ENCODE peak calls at places on chromosomes 2 and 18, in nine cellular contexts. A is bronchial epithelial cell, Y is GM13977, I is heart left ventricle, F is GM12865, P is choroid plexus epithelial cell, G is fibroblast of the aortic adventitia, D is fibroblast of lung, C is mucosa of descending colon. W is an unnamed sample.

GRCh38 chr18:70046796-70047195 is 99.1 kb upstream of the CD226 start:
- DNase-seq in A (peak), Y (no peak), I (no peak), F (no peak), P (no peak), G (peak), D (no peak), C (no peak), W (no peak)

GRCh38 chr2:54208364-54209240 is 47.4 kb downstream of the TSPYL6 start:
- DNase-seq in A (no peak), Y (no peak), I (no peak), F (no peak), P (peak), G (peak), D (peak), C (no peak), W (no peak)

GRCh38 chr2:30134582-30134981 is 12.2 kb upstream of the YPEL5 start:
- DNase-seq in A (no peak), Y (no peak), I (no peak), F (no peak), P (no peak), G (no peak), D (no peak), C (no peak), W (no peak)

GRCh38 chr18:37403100-37403781 is 162.4 kb downstream of the CELF4 start:
- DNase-seq in A (peak), Y (no peak), I (peak), F (no peak), P (peak), G (peak), D (peak), C (no peak), W (no peak)

GRCh38 chr2:172246649-172247048 is 143.9 kb upstream of the DLX2 start:
- DNase-seq in A (peak), Y (no peak), I (no peak), F (no peak), P (peak), G (peak), D (peak), C (no peak), W (no peak)

GRCh38 chr2:101520246-101520645 is 45.3 kb upstream of the RFX8 start:
- DNase-seq in A (peak), Y (no peak), I (no peak), F (no peak), P (peak), G (peak), D (peak), C (no peak), W (no peak)

GRCh38 chr18:73908323-73908722 is 239.3 kb downstream of the FBXO15 start:
- DNase-seq in A (peak), Y (no peak), I (no peak), F (peak), P (peak), G (peak), D (peak), C (no peak), W (peak)

GRCh38 chr2:44668336-44668735 is 273.2 kb upstream of the SIX3 start:
- DNase-seq in A (peak), Y (peak), I (no peak), F (peak), P (peak), G (no peak), D (no peak), C (no peak), W (peak)

GRCh38 chr2:6968319-6969100 is 51.3 kb downstream of the RNF144A start:
- DNase-seq in A (no peak), Y (peak), I (peak), F (peak), P (peak), G (no peak), D (no peak), C (no peak), W (no peak)

GRCh38 chr2:107633580-107634147 is 193.0 kb upstream of the RGPD4 start:
- DNase-seq in A (peak), Y (no peak), I (no peak), F (no peak), P (peak), G (peak), D (peak), C (no peak), W (no peak)

GRCh38 chr2:86186431-86186830 is 8.8 kb downstream of the IMMT start:
- DNase-seq in A (no peak), Y (no peak), I (no peak), F (no peak), P (no peak), G (no peak), D (no peak), C (no peak), W (no peak)

GRCh38 chr2:71700041-71700879 is 246.9 kb downstream of the DYSF start:
- DNase-seq in A (no peak), Y (no peak), I (no peak), F (no peak), P (no peak), G (no peak), D (no peak), C (no peak), W (no peak)

DNA sequence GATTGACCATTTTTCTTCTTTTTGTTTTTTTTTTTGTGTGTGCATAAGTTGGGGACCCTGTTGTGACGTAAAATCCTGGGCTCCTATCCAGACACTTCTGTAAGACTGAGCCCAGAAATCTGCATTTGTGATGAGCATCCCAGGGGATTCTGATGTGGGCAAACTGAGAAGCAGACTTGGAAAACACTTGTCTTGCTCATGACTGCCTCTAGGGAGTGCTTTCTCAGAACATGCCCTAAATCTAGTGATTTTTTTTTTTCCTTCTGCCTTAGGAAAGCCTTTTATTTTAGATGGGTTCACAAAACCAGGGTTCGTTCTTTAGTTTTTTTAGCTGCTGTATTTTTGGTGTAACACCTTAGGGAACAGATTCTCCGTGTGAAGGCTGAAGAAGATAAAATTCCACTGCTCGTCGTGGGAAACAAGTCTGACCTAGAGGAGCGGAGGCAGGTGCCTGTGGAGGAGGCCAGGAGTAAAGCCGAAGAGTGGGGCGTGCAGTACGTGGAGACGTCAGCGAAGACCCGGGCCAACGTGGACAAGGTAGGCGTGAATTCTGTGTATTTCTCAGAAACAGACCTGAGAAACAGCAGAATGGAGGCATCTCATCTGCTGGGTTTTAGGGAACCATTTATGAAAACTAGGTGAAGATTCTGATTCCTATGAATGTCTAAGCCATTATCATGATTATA is 36.7 kb downstream of the RALB start:
- DNase-seq in A (no peak), Y (no peak), I (no peak), F (no peak), P (peak), G (peak), D (no peak), C (no peak), W (no peak)
- TF ChIP-seq CTCF in A (no peak), Y (no peak), I (no peak), F (no peak), P (peak), G (peak), D (peak), C (no peak), W (peak)

GRCh38 chr18:48345596-48345995 is 63.6 kb downstream of the ZBTB7C start:
- DNase-seq in A (peak), Y (no peak), I (no peak), F (no peak), P (peak), G (peak), D (peak), C (peak), W (no peak)
- TF ChIP-seq CTCF in A (peak), Y (no peak), I (no peak), F (no peak), P (peak), G (peak), D (peak), C (no peak), W (no peak)

DNA sequence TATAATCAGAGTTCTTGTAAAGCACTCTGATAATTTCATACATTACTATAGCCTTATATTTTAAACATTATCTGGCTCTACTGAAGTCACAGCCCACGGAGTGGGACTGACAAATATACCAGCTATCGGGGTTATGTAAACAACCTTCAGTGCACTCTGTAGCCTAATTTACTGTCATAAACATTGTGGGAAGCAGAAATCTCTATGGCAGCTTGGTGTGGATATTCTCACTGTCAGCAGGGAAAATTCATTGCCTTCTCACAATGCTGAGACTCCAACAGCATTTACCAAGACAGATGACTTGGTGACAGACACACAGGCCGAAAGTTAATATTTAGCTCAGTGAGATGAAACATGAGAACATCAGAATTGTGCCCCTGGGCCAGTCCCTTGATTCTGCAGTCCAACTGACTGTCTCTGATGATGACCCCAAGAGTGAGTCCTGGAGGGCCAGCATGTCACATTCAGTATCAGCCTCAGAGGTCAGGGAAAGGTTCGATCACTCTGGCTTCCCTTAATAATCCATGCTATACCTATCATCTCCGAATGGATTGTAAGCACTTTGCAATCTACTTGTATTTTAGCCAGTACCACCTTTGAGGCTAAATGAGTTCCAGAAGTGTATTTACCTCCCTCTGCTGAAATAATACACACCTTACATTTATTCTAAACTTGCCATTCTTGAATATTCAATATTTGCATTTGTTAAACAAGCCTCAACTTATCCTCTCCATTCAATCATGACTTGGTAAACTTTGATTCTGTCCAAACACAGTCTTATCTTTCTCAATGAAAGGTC is 146.2 kb upstream of the OSR1 start:
- DNase-seq in A (peak), Y (no peak), I (no peak), F (no peak), P (no peak), G (no peak), D (peak), C (no peak), W (no peak)
- TF ChIP-seq CTCF in A (no peak), Y (no peak), I (no peak), F (no peak), P (no peak), G (no peak), D (no peak), C (no peak), W (no peak)

GRCh38 chr2:20326163-20326780 is 24.4 kb downstream of the PUM2 start:
- DNase-seq in A (peak), Y (peak), I (peak), F (peak), P (peak), G (peak), D (peak), C (no peak), W (peak)
- TF ChIP-seq CTCF in A (peak), Y (peak), I (peak), F (peak), P (peak), G (peak), D (peak), C (peak), W (peak)

GRCh38 chr2:112685167-112685884 is 35.5 kb upstream of the NT5DC4 start:
- DNase-seq in A (no peak), Y (no peak), I (no peak), F (no peak), P (peak), G (no peak), D (no peak), C (no peak), W (no peak)
- TF ChIP-seq CTCF in A (no peak), Y (no peak), I (no peak), F (peak), P (peak), G (peak), D (peak), C (no peak), W (no peak)

GRCh38 chr2:26563686-26564085 is 77.5 kb downstream of the CIB4 start:
- DNase-seq in A (no peak), Y (no peak), I (no peak), F (no peak), P (no peak), G (no peak), D (no peak), C (no peak), W (no peak)

GRCh38 chr2:26561376-26561775 is 79.8 kb downstream of the CIB4 start:
- DNase-seq in A (no peak), Y (no peak), I (peak), F (no peak), P (no peak), G (no peak), D (no peak), C (no peak), W (no peak)

GRCh38 chr2:26560892-26561291 is 80.3 kb downstream of the CIB4 start:
- DNase-seq in A (no peak), Y (no peak), I (peak), F (no peak), P (no peak), G (no peak), D (no peak), C (no peak), W (no peak)

GRCh38 chr2:26562811-26563645 is 78.1 kb downstream of the CIB4 start:
- DNase-seq in A (peak), Y (no peak), I (peak), F (no peak), P (peak), G (peak), D (peak), C (peak), W (no peak)

GRCh38 chr2:26561918-26562810 is 79.0 kb downstream of the CIB4 start:
- DNase-seq in A (peak), Y (no peak), I (peak), F (peak), P (peak), G (no peak), D (peak), C (peak), W (no peak)
- TF ChIP-seq CTCF in A (peak), Y (peak), I (peak), F (no peak), P (peak), G (no peak), D (no peak), C (no peak), W (no peak)

DNA sequence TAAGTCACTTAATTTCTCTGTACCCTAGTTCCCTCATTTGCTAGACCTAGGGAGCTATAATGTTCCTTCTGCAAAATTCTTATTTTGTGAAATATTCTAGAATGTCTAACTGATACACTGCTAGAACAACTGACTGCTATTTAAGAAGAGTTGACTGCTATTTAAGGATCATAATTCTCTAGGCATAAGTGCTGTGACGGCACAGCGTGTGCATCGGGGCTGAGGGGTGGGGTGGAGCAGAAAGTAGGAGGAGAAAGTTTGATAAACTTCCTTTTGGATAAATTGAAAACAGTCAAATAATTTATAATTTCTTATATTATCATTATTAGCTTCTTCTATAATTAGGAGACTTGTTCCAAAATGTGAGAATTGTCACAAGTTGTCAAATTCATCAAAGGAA is 10.4 kb upstream of the ACTR3 start:
- DNase-seq in A (no peak), Y (no peak), I (no peak), F (no peak), P (no peak), G (no peak), D (no peak), C (no peak), W (no peak)
- TF ChIP-seq CTCF in A (no peak), Y (no peak), I (no peak), F (no peak), P (no peak), G (no peak), D (no peak), C (no peak), W (no peak)

DNA sequence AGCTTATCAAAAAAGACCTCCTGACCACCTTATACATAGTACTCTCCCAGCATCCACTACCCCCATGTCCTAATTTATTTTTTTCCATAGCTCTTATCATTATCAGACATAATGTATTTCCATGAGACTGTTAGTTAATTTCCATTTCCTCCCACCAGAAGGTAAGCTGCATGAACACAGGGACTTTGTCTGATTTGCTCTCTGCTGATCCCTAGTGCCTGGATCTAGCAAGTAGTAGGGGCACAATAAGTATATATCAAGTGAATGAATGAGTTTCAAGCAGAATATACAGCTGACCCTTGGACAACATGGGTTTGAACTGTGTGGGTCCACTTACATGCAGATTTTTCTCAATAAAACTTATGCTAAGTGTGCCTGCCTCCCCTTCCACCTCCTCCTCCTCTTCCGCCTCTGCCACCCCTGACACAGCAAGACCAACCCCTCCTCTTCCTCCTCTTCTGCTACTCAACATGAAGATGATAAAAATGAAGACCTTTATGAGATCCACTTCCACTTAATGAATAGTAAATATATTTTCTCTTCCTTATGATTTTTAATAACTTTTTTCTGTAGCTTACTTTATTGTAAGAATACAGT is 53.8 kb downstream of the CTAGE1 start:
- DNase-seq in A (peak), Y (no peak), I (no peak), F (no peak), P (peak), G (peak), D (peak), C (no peak), W (no peak)
- TF ChIP-seq CTCF in A (peak), Y (no peak), I (peak), F (no peak), P (peak), G (peak), D (peak), C (no peak), W (no peak)

W was measured in GM20000.